ENCODE peak calls at places on chromosome 6, in five cellular contexts. I is HCT116, C is HepG2, U is A549, V is WTC11. K is an unnamed sample.

GRCh38 chr6:112691289-112691688 is 344.2 kb downstream of the RFPL4B start:
- DNase-seq in I (peak), C (no peak), U (peak), V (no peak), K (no peak)

GRCh38 chr6:105519954-105520353 is 117.1 kb upstream of the PREP start:
- DNase-seq in I (no peak), C (no peak), U (peak), V (no peak), K (no peak)

GRCh38 chr6:68082086-68082485 is 553.0 kb upstream of the ADGRB3 start:
- DNase-seq in I (no peak), C (no peak), U (no peak), V (no peak), K (no peak)

GRCh38 chr6:128339635-128340436 is 180.6 kb downstream of the PTPRK start:
- DNase-seq in I (no peak), C (peak), U (no peak), V (no peak), K (no peak)

GRCh38 chr6:152110878-152111820 is 303.7 kb downstream of the ESR1 start:
- DNase-seq in I (no peak), C (no peak), U (no peak), V (no peak), K (no peak)

GRCh38 chr6:157954150-157955117 is 27.2 kb upstream of the SYNJ2 start:
- DNase-seq in I (no peak), C (peak), U (no peak), V (no peak), K (peak)

GRCh38 chr6:132902866-132903265 is 88.5 kb downstream of the RPS12 start:
- DNase-seq in I (no peak), C (no peak), U (no peak), V (no peak), K (no peak)

GRCh38 chr6:89542081-89542855 is 96.3 kb downstream of the LYRM2 start:
- DNase-seq in I (no peak), C (no peak), U (no peak), V (no peak), K (no peak)

GRCh38 chr6:156283091-156283490 is 494.1 kb upstream of the ARID1B start:
- DNase-seq in I (no peak), C (no peak), U (no peak), V (no peak), K (no peak)

GRCh38 chr6:38524436-38525145 is 115.1 kb downstream of the BTBD9 start:
- DNase-seq in I (no peak), C (no peak), U (no peak), V (no peak), K (no peak)

GRCh38 chr6:36914227-36914794 is 28.6 kb downstream of the C6orf89 start:
- DNase-seq in I (peak), C (peak), U (peak), V (peak), K (no peak)

GRCh38 chr6:116631379-116631990 is 15.2 kb downstream of the RSPH4A start:
- DNase-seq in I (no peak), C (peak), U (no peak), V (peak), K (no peak)

GRCh38 chr6:150617496-150618460 is 18.1 kb downstream of the PLEKHG1 start:
- DNase-seq in I (no peak), C (no peak), U (no peak), V (no peak), K (no peak)
- TF ChIP-seq MAX in I (no peak), C (no peak), U (no peak), V (no peak), K (no peak)

GRCh38 chr6:91462236-91462635 is 875.4 kb upstream of the MAP3K7 start:
- DNase-seq in I (no peak), C (no peak), U (no peak), V (no peak), K (no peak)
- TF ChIP-seq MAX in I (no peak), C (no peak), U (no peak), V (no peak), K (no peak)

DNA sequence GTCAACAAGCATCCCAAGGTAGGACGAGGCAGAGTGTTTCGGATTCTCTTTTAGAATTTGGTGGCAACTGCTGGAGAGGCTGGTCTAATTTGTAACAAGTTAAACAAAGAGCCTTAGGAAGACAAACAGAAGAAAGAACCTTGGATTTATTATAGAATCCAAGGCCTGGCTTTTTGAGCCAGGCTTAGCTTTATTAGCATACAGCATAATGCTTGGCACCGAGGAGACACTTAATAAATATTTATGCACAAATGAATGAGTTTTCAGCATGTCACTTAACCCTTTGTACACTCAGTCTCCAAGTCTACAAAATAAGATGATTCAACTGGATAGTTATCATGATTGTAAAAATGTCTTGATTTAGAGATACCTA is 38.2 kb upstream of the AFDN start:
- DNase-seq in I (no peak), C (no peak), U (no peak), V (no peak), K (no peak)
- TF ChIP-seq MAX in I (no peak), C (no peak), U (no peak), V (no peak), K (no peak)

DNA sequence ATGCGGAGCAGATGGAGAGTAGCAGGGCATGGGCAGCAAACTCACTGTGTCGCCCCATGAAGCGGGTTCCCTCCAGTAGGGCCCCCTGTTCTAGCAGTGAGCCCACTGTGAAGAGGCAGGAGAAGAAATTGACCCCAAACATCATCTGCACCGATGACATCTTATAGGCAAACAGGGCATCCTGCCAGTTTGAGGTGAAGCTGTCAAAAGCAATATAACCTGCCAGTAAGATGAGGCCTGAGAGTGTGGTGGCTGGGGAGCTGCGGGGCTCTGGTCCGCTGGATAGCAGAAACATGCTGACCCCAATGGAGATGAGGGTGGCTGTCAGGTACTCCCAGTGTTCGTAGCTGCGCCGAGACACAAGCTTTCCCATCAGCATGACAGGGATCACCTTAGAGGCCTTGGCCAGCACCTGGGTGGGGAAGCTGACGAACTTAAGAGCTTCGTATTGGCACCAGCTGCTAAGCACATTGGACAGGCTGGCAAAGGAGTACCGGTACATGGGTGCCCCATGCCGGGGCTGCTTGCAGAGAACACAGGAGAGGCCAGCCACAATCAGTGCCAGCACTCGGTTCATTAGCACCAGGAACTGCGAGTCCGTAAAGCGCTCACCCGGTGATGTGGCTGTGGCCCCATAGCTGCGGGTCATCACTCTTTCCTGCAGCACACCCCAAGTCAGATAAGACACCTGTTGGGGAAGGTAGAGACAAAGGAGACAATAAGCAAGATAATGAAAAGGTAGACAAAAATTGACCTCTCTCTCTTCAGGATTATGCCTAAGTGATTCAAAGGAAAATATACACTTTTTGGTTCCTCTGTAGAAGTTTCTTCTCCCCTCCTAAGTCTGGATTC is 2.1 kb downstream of the SLC35B2 start:
- DNase-seq in I (no peak), C (no peak), U (peak), V (no peak), K (peak)
- TF ChIP-seq MAX in I (no peak), C (no peak), U (no peak), V (no peak), K (no peak)

GRCh38 chr6:143598466-143599080 is 79.2 kb upstream of the PHACTR2 start:
- DNase-seq in I (no peak), C (no peak), U (no peak), V (no peak), K (peak)
- TF ChIP-seq MAX in I (no peak), C (no peak), U (no peak), V (no peak), K (peak)

GRCh38 chr6:158977373-158977772 is 22.6 kb downstream of the RSPH3 start:
- DNase-seq in I (no peak), C (no peak), U (no peak), V (no peak), K (no peak)

GRCh38 chr6:158969148-158969547 is 30.9 kb downstream of the RSPH3 start:
- DNase-seq in I (no peak), C (no peak), U (no peak), V (no peak), K (no peak)

GRCh38 chr6:158970640-158971291 is 29.2 kb downstream of the RSPH3 start:
- DNase-seq in I (no peak), C (no peak), U (no peak), V (no peak), K (no peak)

GRCh38 chr6:158972241-158973233 is 27.5 kb downstream of the RSPH3 start:
- DNase-seq in I (peak), C (peak), U (peak), V (no peak), K (peak)
- TF ChIP-seq MAX in I (no peak), C (no peak), U (no peak), V (no peak), K (no peak)

DNA sequence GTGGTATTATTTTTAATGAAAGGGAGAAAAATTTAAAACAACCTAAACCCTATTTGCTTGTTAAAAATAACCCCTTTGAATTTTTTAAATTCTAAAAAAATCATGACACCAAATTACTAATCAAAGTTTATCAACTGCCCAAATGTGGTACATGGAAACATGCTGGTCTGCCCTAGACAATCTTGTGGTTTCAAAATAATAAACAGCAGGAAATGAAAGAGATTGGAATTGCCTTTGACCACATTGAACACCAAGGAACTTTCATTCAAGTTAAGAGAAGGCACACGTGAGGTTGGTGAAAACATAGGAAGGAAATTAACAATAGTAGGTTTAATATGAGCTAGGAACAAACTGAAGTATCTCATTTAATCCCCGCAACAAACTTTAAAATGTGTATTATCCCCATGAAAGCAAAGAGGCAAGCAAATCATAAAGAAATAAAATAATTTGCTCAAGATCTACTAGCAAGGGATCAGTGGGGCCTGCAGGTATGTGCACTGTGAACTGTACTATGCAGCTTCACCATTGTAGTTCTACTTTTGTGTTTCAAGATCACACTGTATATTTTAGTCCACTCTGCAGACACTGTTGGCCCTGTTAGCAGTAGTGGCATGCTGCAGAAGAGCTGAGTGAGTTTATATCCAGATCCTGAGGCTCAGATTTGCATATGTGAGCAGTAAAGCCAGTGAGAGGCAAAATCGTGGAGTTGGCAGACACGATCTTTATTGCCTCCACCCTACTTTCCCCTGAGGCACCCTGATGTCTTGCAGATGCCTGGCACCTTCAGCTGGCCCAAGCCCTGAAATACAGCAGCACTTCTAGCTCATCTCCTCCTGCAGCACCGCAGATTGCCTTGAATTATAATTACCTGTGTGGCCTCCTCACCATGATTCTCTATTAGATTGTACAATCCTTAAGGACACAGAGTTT is 157.8 kb upstream of the TENT5A start:
- DNase-seq in I (no peak), C (no peak), U (no peak), V (no peak), K (no peak)
- TF ChIP-seq MAX in I (no peak), C (no peak), U (no peak), V (no peak), K (no peak)

GRCh38 chr6:7087066-7087465 is 20.7 kb upstream of the RREB1 start:
- DNase-seq in I (no peak), C (no peak), U (no peak), V (no peak), K (peak)
- TF ChIP-seq MAX in I (no peak), C (no peak), U (no peak), V (no peak), K (peak)

K was measured in NB4.